ENCODE peak calls at places on chromosomes 16 and 17, in six cellular contexts. O is HFF-Myc; H is AG04450; G is cardiac muscle cell; J is CD8-positive, alpha-beta T cell; F is tibial artery. A is an unnamed sample.

GRCh38 chr17:76131061-76131691 is 9.9 kb downstream of the FOXJ1 start:
- DNase-seq in O (no peak), H (no peak), G (no peak), J (no peak), F (no peak), A (no peak)

GRCh38 chr17:65956814-65957213 is 235.1 kb downstream of the CEP112 start:
- DNase-seq in O (no peak), H (no peak), G (no peak), J (no peak), F (no peak), A (no peak)

GRCh38 chr17:62093188-62094155 is 28.4 kb upstream of the MED13 start:
- DNase-seq in O (peak; percentile 37), H (peak; percentile 47), G (no peak), J (no peak), F (no peak), A (no peak)

GRCh38 chr17:71631483-71631882 is 489.3 kb upstream of the SOX9 start:
- DNase-seq in O (no peak), H (no peak), G (no peak), J (no peak), F (no peak), A (no peak)

GRCh38 chr17:39073916-39074315 is 77.5 kb downstream of the PLXDC1 start:
- DNase-seq in O (no peak), H (no peak), G (no peak), J (no peak), F (no peak), A (no peak)

GRCh38 chr16:75042423-75043174 is 43.8 kb downstream of the ZNRF1 start:
- DNase-seq in O (no peak), H (no peak), G (no peak), J (no peak), F (no peak), A (no peak)

GRCh38 chr16:4393243-4393606 is 21.6 kb downstream of the VASN start:
- DNase-seq in O (peak; percentile 52), H (no peak), G (no peak), J (no peak), F (no peak), A (no peak)

GRCh38 chr17:7313028-7313889 is 1.9 kb downstream of the GPS2 start:
- DNase-seq in O (no peak), H (no peak), G (no peak), J (no peak), F (no peak), A (no peak)

GRCh38 chr16:89779231-89779912 is 37.1 kb downstream of the FANCA start:
- DNase-seq in O (no peak), H (no peak), G (no peak), J (no peak), F (no peak), A (no peak)

GRCh38 chr17:17783121-17783824 is 53.5 kb downstream of the SREBF1 start:
- DNase-seq in O (no peak), H (no peak), G (peak; percentile 84), J (peak; percentile 52), F (no peak), A (no peak)

GRCh38 chr17:66548158-66548557 is 245.7 kb downstream of the PRKCA start:
- DNase-seq in O (no peak), H (no peak), G (no peak), J (peak; percentile 39), F (no peak), A (no peak)

GRCh38 chr16:16791051-16791450 is 412.1 kb downstream of the NPIPA7 start:
- DNase-seq in O (no peak), H (no peak), G (no peak), J (no peak), F (no peak), A (no peak)

GRCh38 chr17:60229189-60229802 is 79.5 kb downstream of the CA4 start:
- DNase-seq in O (peak; percentile 38), H (no peak), G (no peak), J (no peak), F (no peak), A (no peak)

GRCh38 chr16:8850279-8850885 is 18.4 kb downstream of the CARHSP1 start:
- DNase-seq in O (peak; percentile 63), H (no peak), G (no peak), J (no peak), F (no peak), A (no peak)

GRCh38 chr16:82639666-82640336 is 13.0 kb downstream of the CDH13 start:
- DNase-seq in O (no peak), H (no peak), G (peak; percentile 77), J (no peak), F (no peak), A (no peak)

GRCh38 chr17:78892520-78892919 is 10.5 kb downstream of the CEP295NL start:
- DNase-seq in O (no peak), H (no peak), G (no peak), J (no peak), F (no peak), A (no peak)

GRCh38 chr16:1537138-1537577 is 3.7 kb downstream of the TMEM204 start:
- DNase-seq in O (no peak), H (no peak), G (no peak), J (no peak), F (no peak), A (no peak)
- H3K4me3 ChIP-seq in O (peak overlapping the region; percentile 85), H (no peak overlapping the region), G (no peak overlapping the region), J (peak overlapping the region; percentile 46), F (peak overlapping the region; percentile 73), A (peak overlapping the region; percentile 73)

DNA sequence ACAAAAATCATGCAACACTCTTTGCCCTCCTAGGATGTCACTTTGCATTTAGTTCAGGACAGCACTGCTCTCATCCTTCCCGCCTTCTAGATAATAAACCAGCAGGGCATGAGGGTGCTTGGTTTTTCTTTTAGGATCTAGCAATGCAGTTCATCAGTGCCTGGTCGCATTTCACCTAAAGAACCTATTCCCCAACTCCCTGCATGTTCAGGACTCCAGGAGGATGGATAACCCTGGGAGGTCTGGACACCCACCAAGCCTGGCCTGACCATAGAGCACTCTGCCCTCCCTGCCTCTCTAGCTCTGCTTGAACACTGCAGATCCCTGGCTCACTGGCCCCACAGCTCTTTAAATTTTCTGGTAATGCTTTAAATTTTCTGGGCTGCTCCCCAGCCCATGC is 2.6 kb downstream of the SLFN12 start:
- DNase-seq in O (no peak), H (no peak), G (no peak), J (no peak), F (no peak), A (no peak)
- H3K4me3 ChIP-seq in O (no peak overlapping the region), H (peak overlapping the region; percentile 10), G (no peak overlapping the region), J (no peak overlapping the region), F (no peak overlapping the region), A (no peak overlapping the region)

GRCh38 chr17:19579867-19580565 is 46.4 kb downstream of the SLC47A1 start:
- DNase-seq in O (no peak), H (no peak), G (peak; percentile 31), J (no peak), F (no peak), A (no peak)
- H3K4me3 ChIP-seq in O (peak overlapping the region; percentile 9), H (no peak overlapping the region), G (peak overlapping the region; percentile 32), J (no peak overlapping the region), F (peak overlapping the region; percentile 60), A (peak overlapping the region; percentile 55)

DNA sequence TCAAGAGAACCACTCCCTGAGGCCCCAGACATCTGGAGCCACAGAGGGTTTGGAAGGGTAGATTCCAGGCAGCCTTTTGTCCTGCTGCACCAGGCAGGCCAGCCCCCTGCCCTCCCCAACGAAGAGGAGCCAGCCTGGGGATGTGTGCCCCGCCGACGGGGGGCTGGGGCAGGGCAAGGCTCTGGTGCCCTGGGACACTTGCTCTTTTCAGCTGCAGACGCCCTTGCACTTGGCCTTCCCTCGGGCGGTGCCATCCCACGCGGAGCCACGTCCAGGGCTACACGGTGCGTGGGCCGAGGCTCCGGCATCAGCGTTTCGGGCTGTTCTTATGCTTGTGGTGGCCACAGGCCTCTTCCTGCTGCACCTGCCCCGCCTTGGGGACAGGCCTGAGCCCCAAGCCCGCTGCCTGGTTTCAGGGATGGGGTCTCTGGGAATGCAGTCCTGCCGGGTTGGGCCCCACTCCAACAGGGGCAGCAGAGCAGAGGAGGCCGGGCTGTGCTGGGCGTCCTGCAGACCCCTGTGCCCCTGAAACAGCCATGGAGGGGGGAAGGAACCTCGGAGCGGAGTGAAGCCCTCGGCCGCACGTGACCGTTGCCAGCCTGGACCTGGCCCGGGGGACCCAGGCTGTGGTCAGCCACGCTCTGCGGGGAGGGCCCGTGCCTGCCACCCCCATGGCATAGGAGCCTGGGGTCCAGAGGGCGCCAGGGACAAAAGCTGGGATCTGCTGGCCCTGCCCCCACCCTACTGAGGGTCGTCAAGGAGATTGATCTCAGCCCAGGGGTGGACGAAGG is 566 bp upstream of the WFIKKN1 start:
- DNase-seq in O (no peak), H (no peak), G (no peak), J (no peak), F (no peak), A (no peak)
- H3K4me3 ChIP-seq in O (no peak overlapping the region), H (no peak overlapping the region), G (peak overlapping the region; percentile 37), J (no peak overlapping the region), F (no peak overlapping the region), A (no peak overlapping the region)

GRCh38 chr16:48623304-48624016 is 13.5 kb upstream of the N4BP1 start:
- DNase-seq in O (peak; percentile 30), H (peak; percentile 71), G (peak; percentile 85), J (peak; percentile 73), F (peak; percentile 78), A (no peak)

GRCh38 chr16:48620445-48620844 is 10.5 kb upstream of the N4BP1 start:
- DNase-seq in O (no peak), H (no peak), G (no peak), J (no peak), F (no peak), A (no peak)

GRCh38 chr16:48627148-48627547 is 17.2 kb upstream of the N4BP1 start:
- DNase-seq in O (no peak), H (no peak), G (no peak), J (no peak), F (no peak), A (no peak)

GRCh38 chr16:48619547-48619946 is 9.6 kb upstream of the N4BP1 start:
- DNase-seq in O (no peak), H (no peak), G (no peak), J (no peak), F (no peak), A (no peak)

GRCh38 chr16:48622456-48623303 is 12.7 kb upstream of the N4BP1 start:
- DNase-seq in O (no peak), H (no peak), G (no peak), J (no peak), F (no peak), A (no peak)
- H3K4me3 ChIP-seq in O (peak overlapping the region; percentile 38), H (peak overlapping the region; percentile 53), G (no peak overlapping the region), J (peak overlapping the region; percentile 53), F (peak overlapping the region; percentile 56), A (peak overlapping the region; percentile 42)

DNA sequence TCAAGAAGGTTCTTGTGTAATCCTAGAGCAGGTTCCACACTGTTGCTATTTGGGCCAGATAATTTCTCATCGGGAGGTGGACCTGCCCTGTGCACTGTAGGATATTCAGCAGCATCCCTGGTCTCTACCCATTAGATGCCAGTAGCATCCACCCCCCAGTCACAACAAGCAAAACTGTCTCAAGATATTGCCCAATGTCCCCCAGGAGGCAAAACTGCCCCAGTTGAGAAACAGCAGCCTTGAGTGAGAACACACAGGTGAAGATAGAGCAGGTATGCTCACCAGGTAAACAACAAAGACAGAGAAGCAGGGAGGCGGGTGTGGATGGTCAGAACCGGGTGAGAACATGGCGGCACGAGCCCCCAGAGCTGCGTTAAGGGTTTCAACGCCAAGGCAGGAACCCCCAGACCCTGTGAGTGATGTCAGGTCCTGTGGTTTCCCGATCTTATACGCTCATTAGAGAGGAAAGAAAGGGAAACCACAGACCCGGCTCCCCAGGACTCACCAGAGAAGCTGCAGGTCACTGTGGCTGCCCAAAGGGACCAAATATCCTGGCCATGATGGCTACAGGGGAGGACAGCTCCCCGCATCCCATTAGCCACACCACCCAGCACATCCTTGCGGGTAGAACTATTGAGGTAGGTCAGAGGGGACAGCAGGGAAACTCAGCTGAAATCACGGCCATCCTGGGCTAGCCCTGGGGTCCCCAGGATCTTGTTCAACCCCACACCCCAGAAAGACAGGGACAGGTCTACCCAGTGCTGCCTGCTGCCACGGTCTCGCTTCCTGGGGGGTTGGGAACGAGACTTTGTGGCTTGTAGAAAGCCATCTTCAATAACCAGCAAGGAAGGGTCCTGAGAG is 21.2 kb downstream of the CDC42EP4 start:
- DNase-seq in O (no peak), H (no peak), G (no peak), J (no peak), F (no peak), A (no peak)
- H3K4me3 ChIP-seq in O (peak overlapping the region; percentile 2), H (no peak overlapping the region), G (no peak overlapping the region), J (no peak overlapping the region), F (no peak overlapping the region), A (no peak overlapping the region)